ENCODE peak calls at places on chromosomes 2 and 18, in five cellular contexts. R is IMR-90, T is neuronal stem cell, V is trophoblast cell, U is H1. X is an unnamed sample.

GRCh38 chr2:219090436-219090835 is 29.7 kb upstream of the IHH start:
- DNase-seq in V (no peak), T (no peak), U (no peak), R (no peak), X (no peak)

GRCh38 chr2:46216213-46216612 is 81.0 kb upstream of the EPAS1 start:
- DNase-seq in T (no peak), V (peak; percentile 82), R (peak; percentile 79), U (no peak), X (peak; percentile 33)

GRCh38 chr2:24365051-24365450 is 4.7 kb upstream of the ITSN2 start:
- DNase-seq in T (no peak), U (no peak), V (no peak), R (no peak), X (no peak)

GRCh38 chr2:9057939-9058761 is 54.7 kb upstream of the MBOAT2 start:
- DNase-seq in V (peak; percentile 26), U (no peak), R (peak; percentile 89), T (no peak), X (peak; percentile 40)

GRCh38 chr2:234611209-234611608 is 114.3 kb upstream of the ARL4C start:
- DNase-seq in T (no peak), R (no peak), V (no peak), U (no peak), X (peak; percentile 10)

GRCh38 chr2:31318360-31319336 is 84.7 kb downstream of the EHD3 start:
- DNase-seq in T (no peak), R (peak; percentile 86), V (no peak), U (no peak), X (peak; percentile 95)

GRCh38 chr2:120690521-120690920 is 45.1 kb upstream of the GLI2 start:
- DNase-seq in U (no peak), R (no peak), V (no peak), T (no peak), X (no peak)

GRCh38 chr18:45771587-45771986 is 47.6 kb downstream of the SLC14A1 start:
- DNase-seq in T (no peak), V (no peak), R (peak; percentile 78), U (no peak), X (no peak)

GRCh38 chr2:17515652-17516051 is 2.6 kb downstream of the RAD51AP2 start:
- DNase-seq in U (no peak), R (no peak), V (no peak), T (no peak), X (no peak)

GRCh38 chr2:27705851-27706622 is 42.3 kb downstream of the SLC4A1AP start:
- DNase-seq in V (no peak), U (no peak), T (no peak), R (peak; percentile 99), X (peak; percentile 89)

GRCh38 chr2:242011991-242012764 is 142.6 kb downstream of the RTP5 start:
- DNase-seq in R (no peak), T (no peak), U (no peak), V (peak; percentile 14), X (no peak)

GRCh38 chr2:54559593-54560145 is 103.5 kb downstream of the SPTBN1 start:
- DNase-seq in R (peak; percentile 87), V (peak; percentile 27), U (no peak), T (no peak), X (peak; percentile 93)

GRCh38 chr2:225002656-225003045 is 39.6 kb downstream of the DOCK10 start:
- DNase-seq in T (no peak), U (no peak), R (no peak), V (no peak), X (no peak)

GRCh38 chr2:85600951-85601770 is 1.3 kb downstream of the TMEM150A start:
- DNase-seq in U (no peak), V (no peak), R (no peak), T (no peak), X (no peak)
- H3K4me3 ChIP-seq in U (peak overlapping the region; percentile 62), V (no peak overlapping the region), R (peak overlapping the region; percentile 99), T (peak overlapping the region; percentile 98), X (peak overlapping the region; percentile 99)

GRCh38 chr2:174012347-174013309 is 47.5 kb upstream of the SP3 start:
- DNase-seq in U (no peak), V (peak; percentile 64), T (no peak), R (no peak), X (peak; percentile 39)
- H4K91ac ChIP-seq in U (no peak overlapping the region), V (peak overlapping the region; percentile 89), T (no peak overlapping the region), R (peak overlapping the region; percentile 90), X (peak overlapping the region; percentile 93)

GRCh38 chr2:172101707-172102158 is 967 bp downstream of the DLX2 start:
- DNase-seq in V (no peak), R (no peak), T (no peak), U (no peak), X (no peak)

GRCh38 chr2:172101008-172101706 is 1.5 kb downstream of the DLX2 start:
- DNase-seq in T (peak; percentile 21), V (no peak), U (no peak), R (no peak), X (no peak)

GRCh38 chr2:172099472-172100079 is 3.1 kb downstream of the DLX2 start:
- DNase-seq in U (no peak), T (no peak), V (no peak), R (no peak), X (no peak)

GRCh38 chr2:172098650-172099471 is 3.8 kb downstream of the DLX2 start:
- DNase-seq in V (peak; percentile 67), T (peak; percentile 58), U (no peak), R (peak; percentile 71), X (peak; percentile 79)

DNA sequence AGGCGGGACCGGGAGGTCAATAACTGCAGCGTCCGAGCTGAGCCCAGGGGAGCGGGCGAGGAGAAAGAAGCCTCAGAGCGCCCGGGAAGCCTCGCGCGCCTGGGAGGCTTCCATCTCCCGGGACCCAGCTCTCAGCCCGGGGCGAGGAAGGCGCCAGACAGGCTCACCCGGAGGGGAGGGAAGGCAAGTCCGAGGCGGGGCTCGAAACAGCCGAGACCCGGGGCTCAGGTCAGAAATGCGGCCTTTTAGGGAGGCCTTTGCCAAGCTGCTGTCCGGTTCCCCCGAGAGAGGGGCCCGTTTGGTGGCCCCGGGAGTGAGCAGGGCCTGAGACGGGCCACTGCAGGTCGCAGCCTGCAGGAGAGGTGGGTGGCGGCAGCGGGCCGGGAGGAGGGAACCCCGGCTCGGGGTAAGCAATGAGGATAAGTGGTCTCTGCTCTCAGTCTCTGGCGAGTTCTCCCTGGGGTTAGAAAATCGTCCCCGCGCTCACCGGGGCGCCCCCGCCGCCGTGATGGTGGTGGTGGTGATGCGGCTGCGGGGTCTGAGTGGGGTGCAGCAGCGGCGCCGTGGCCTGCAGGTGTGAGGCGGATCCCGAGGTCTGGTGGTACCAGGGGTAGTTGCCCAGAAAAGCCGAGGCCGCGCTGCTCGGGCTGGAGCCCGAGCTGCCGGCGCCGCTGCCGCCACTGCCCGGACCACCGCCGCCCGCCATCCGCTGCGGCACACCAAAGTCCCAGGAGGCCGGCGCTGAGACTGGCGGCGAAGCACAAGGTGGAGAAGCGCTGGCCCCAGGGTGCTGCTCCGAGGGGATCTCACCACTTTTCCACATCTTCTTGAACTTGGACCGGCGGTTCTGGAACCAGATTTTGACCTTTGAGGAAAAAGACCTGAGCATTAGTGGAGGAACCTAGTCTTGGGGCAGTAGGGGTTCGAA is 2.4 kb downstream of the DLX2 start:
- DNase-seq in R (no peak), T (peak; percentile 37), U (no peak), V (no peak), X (no peak)
- H3K18ac ChIP-seq in R (no peak overlapping the region), T (peak overlapping the region; percentile 87), U (no peak overlapping the region), V (peak overlapping the region; percentile 94), X (no peak overlapping the region)

GRCh38 chr2:189218236-189218635 is 38.7 kb upstream of the COL5A2 start:
- DNase-seq in U (no peak), V (no peak), R (no peak), T (no peak), X (peak; percentile 22)

GRCh38 chr2:189214484-189214883 is 34.9 kb upstream of the COL5A2 start:
- DNase-seq in R (no peak), V (no peak), U (no peak), T (no peak), X (no peak)

GRCh38 chr2:189217546-189217945 is 38.0 kb upstream of the COL5A2 start:
- DNase-seq in T (no peak), R (peak; percentile 84), V (peak; percentile 73), U (peak; percentile 77), X (peak; percentile 90)

GRCh38 chr2:189213226-189213625 is 33.7 kb upstream of the COL5A2 start:
- DNase-seq in U (no peak), V (no peak), R (peak; percentile 37), T (no peak), X (no peak)

GRCh38 chr2:189217041-189217440 is 37.5 kb upstream of the COL5A2 start:
- DNase-seq in U (no peak), T (no peak), R (no peak), V (no peak), X (no peak)
- H3K4me3 ChIP-seq in U (no peak overlapping the region), T (no peak overlapping the region), R (no peak overlapping the region), V (no peak overlapping the region), X (no peak overlapping the region)

GRCh38 chr18:50614838-50615237 is 55.0 kb downstream of the MAPK4 start:
- DNase-seq in R (no peak), V (peak; percentile 80), T (no peak), U (no peak), X (no peak)
- H4K91ac ChIP-seq in R (no peak overlapping the region), V (no peak overlapping the region), T (no peak overlapping the region), U (no peak overlapping the region), X (no peak overlapping the region)

GRCh38 chr2:113754989-113755689 is 1.3 kb downstream of the SLC35F5 start:
- DNase-seq in U (no peak), R (no peak), T (no peak), V (no peak), X (peak; percentile 20)

GRCh38 chr2:113756088-113757058 is at the start of gene SLC35F5:
- DNase-seq in R (peak; percentile 86), V (peak; percentile 87), T (peak; percentile 93), U (peak; percentile 47), X (peak; percentile 90)

GRCh38 chr2:113754160-113754559 is 2.3 kb downstream of the SLC35F5 start:
- DNase-seq in T (no peak), U (no peak), R (no peak), V (no peak), X (no peak)

GRCh38 chr2:113755690-113756063 is 765 bp downstream of the SLC35F5 start:
- DNase-seq in R (peak; percentile 17), U (no peak), T (no peak), V (no peak), X (peak; percentile 52)

GRCh38 chr2:113757059-113757657 is 716 bp upstream of the SLC35F5 start:
- DNase-seq in T (no peak), R (no peak), V (no peak), U (no peak), X (no peak)
- H3K18ac ChIP-seq in T (no peak overlapping the region), R (peak overlapping the region; percentile 88), V (no peak overlapping the region), U (no peak overlapping the region), X (no peak overlapping the region)

X was measured in mesenchymal stem cell.